ENCODE peak calls at places on chromosomes 6 and 20, in four cellular contexts. N is suprapubic skin; P is CD8-positive, alpha-beta T cell; T is epithelial cell of esophagus. J is an unnamed sample.

GRCh38 chr20:41029150-41029872 is 689 bp downstream of the TOP1 start:
- DNase-seq in P (peak; percentile 23), N (no peak), T (no peak), J (peak; percentile 74)

GRCh38 chr6:36249010-36249409 is 20.9 kb upstream of the PNPLA1 start:
- DNase-seq in T (peak; percentile 60), P (no peak), N (no peak), J (no peak)

GRCh38 chr6:14294270-14294951 is 176.8 kb downstream of the CD83 start:
- DNase-seq in N (no peak), T (no peak), P (no peak), J (no peak)

GRCh38 chr20:11544029-11544678 is 373.5 kb upstream of the BTBD3 start:
- DNase-seq in T (peak; percentile 79), P (no peak), N (no peak), J (no peak)

GRCh38 chr20:19823971-19824370 is 65.9 kb downstream of the RIN2 start:
- DNase-seq in P (no peak), T (peak; percentile 35), N (no peak), J (no peak)

GRCh38 chr20:15673206-15673605 is 900.0 kb downstream of the KIF16B start:
- DNase-seq in N (no peak), T (peak; percentile 61), P (no peak), J (no peak)

GRCh38 chr6:17389274-17389847 is 4.0 kb upstream of the CAP2 start:
- DNase-seq in N (no peak), P (no peak), T (peak; percentile 97), J (no peak)

GRCh38 chr6:35731414-35731735 is 5.5 kb upstream of the ARMC12 start:
- DNase-seq in P (peak; percentile 95), T (peak; percentile 59), N (peak; percentile 99), J (peak; percentile 91)

GRCh38 chr6:26330835-26331808 is 33.9 kb upstream of the BTN3A2 start:
- DNase-seq in P (peak; percentile 20), T (peak; percentile 67), N (no peak), J (no peak)

GRCh38 chr6:127966616-127967015 is 65.8 kb upstream of the THEMIS start:
- DNase-seq in P (no peak), T (no peak), N (no peak), J (no peak)

GRCh38 chr6:127969701-127970100 is 68.8 kb upstream of the THEMIS start:
- DNase-seq in P (no peak), N (no peak), T (no peak), J (no peak)

GRCh38 chr6:127967708-127968107 is 66.8 kb upstream of the THEMIS start:
- DNase-seq in P (no peak), N (no peak), T (no peak), J (no peak)

GRCh38 chr6:127971386-127971785 is 70.5 kb upstream of the THEMIS start:
- DNase-seq in N (no peak), T (no peak), P (no peak), J (no peak)

GRCh38 chr6:127968394-127968793 is 67.5 kb upstream of the THEMIS start:
- DNase-seq in T (no peak), P (no peak), N (no peak), J (no peak)
- TF ChIP-seq CTCF in T (no peak), P (no peak), N (no peak), J (peak; percentile 47)

GRCh38 chr6:113488812-113489685 is 368.1 kb upstream of the MARCKS start:
- DNase-seq in P (no peak), N (no peak), T (no peak), J (no peak)
- TF ChIP-seq CTCF in P (no peak), N (no peak), T (peak; percentile 39), J (no peak)

GRCh38 chr6:156875062-156875461 is 97.9 kb downstream of the ARID1B start:
- DNase-seq in P (no peak), T (no peak), N (no peak), J (no peak)

GRCh38 chr6:156877126-156877863 is 100.1 kb downstream of the ARID1B start:
- DNase-seq in T (no peak), P (no peak), N (no peak), J (no peak)

GRCh38 chr6:156878688-156879087 is 101.5 kb downstream of the ARID1B start:
- DNase-seq in T (no peak), P (no peak), N (no peak), J (no peak)

GRCh38 chr6:156873654-156874380 is 96.6 kb downstream of the ARID1B start:
- DNase-seq in P (no peak), T (no peak), N (no peak), J (no peak)

GRCh38 chr6:156876302-156876701 is 99.1 kb downstream of the ARID1B start:
- DNase-seq in P (no peak), N (no peak), T (no peak), J (no peak)
- TF ChIP-seq CTCF in P (no peak), N (no peak), T (peak; percentile 24), J (peak; percentile 48)

GRCh38 chr20:17655286-17655651 is 26.8 kb downstream of the RRBP1 start:
- DNase-seq in N (no peak), T (no peak), P (no peak), J (no peak)
- TF ChIP-seq CTCF in N (no peak), T (no peak), P (no peak), J (peak; percentile 31)

GRCh38 chr6:45226081-45226480 is 102.0 kb upstream of the RUNX2 start:
- DNase-seq in T (no peak), P (no peak), N (no peak), J (no peak)
- TF ChIP-seq CTCF in T (no peak), P (no peak), N (no peak), J (no peak)

DNA sequence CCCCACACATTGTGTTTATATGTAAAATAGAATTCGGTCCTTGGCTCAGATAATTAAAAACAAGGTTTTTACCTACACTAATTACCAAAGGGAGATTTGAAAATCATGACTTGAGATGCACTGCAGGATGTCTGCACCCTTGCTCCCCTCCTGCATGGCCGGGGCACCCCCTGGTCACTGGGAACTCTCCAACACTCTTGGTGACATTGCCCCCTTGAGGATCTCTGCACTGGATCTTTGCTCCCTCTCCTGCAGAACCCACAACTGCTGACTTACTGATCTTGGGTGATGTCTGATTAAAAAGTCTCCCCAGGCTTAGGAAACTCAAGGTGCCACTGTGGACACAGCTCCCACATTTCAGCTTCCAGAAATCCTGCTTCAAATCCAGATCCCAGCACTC is 17.1 kb upstream of the CSNK2A1 start:
- DNase-seq in T (no peak), P (no peak), N (no peak), J (no peak)
- TF ChIP-seq CTCF in T (no peak), P (no peak), N (no peak), J (no peak)

DNA sequence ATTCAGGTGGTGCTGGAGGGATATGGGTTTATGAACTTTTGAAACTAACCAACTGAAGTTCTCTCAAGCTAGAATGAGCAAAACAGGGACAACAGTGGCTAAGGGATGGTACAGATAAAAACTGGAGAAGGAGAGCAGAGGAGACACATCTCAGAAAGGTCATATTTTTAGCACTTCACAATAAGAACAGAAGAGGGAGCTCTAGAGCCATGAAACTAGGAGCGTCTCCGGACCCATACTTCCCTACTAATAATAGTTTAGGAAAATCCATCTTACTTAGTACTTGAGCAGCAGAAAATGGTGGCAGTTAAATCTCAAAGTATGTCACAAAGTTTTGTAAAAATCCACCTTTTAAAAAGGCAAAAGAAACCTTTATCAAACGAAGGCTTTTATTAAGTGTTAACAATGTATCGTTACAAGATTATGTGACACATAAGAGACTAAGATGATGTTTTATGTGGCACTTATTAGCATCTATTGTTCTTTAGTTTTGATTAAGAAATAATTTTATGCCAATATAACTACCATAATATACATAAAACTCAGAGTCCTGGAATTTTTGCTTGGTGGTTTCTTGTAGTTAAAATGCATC is 278.6 kb downstream of the TBC1D32 start:
- DNase-seq in T (peak; percentile 55), P (no peak), N (no peak), J (no peak)
- TF ChIP-seq CTCF in T (peak; percentile 78), P (peak; percentile 67), N (peak; percentile 16), J (peak; percentile 88)

GRCh38 chr20:39424923-39425678 is 463.0 kb downstream of the DHX35 start:
- DNase-seq in T (no peak), N (no peak), P (no peak), J (no peak)

GRCh38 chr20:39433461-39433860 is 471.3 kb downstream of the DHX35 start:
- DNase-seq in N (no peak), P (no peak), T (peak; percentile 23), J (no peak)

DNA sequence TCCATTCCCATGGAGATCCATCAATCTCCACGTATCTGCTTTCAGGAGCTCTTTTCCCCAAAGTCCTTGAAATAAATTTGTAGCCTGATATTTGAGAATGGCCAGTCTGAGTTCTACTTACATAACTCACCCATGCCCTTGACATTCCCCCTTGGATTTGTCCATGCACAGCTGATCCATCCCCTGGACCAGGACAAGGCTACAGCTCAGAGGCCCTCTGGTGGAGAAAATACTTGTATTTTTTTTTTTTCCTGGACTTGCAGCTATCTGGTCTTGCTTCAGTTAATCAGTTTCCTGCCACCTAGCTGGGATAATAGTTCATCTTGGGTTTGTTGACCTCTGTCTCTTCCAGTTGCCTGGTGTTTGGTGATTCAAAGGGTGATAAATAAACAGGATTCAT is 467.6 kb downstream of the DHX35 start:
- DNase-seq in T (peak; percentile 1), P (no peak), N (no peak), J (no peak)
- TF ChIP-seq CTCF in T (peak; percentile 23), P (no peak), N (no peak), J (peak; percentile 61)

DNA sequence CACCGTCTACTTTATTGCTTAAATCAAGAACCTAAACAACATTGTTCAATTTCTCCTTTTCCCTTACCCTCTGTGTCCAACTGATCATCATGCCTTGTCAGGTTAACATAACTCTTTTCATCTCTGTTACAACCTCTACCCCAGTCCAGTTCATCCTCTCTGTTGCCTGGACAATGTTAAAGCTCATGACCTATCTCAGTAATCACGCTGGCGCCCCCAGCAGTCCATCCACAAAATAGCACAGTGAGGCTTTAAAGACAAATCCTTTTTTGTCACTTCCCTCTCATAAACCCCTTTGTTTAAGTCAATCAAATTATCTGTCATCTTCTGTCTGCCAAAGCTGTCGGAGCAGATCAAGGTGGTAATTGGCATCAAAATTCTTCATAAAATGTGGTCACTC is 140.1 kb downstream of the QKI start:
- DNase-seq in N (no peak), T (peak; percentile 52), P (peak; percentile 34), J (no peak)
- TF ChIP-seq CTCF in N (no peak), T (peak; percentile 49), P (peak; percentile 75), J (peak; percentile 72)

DNA sequence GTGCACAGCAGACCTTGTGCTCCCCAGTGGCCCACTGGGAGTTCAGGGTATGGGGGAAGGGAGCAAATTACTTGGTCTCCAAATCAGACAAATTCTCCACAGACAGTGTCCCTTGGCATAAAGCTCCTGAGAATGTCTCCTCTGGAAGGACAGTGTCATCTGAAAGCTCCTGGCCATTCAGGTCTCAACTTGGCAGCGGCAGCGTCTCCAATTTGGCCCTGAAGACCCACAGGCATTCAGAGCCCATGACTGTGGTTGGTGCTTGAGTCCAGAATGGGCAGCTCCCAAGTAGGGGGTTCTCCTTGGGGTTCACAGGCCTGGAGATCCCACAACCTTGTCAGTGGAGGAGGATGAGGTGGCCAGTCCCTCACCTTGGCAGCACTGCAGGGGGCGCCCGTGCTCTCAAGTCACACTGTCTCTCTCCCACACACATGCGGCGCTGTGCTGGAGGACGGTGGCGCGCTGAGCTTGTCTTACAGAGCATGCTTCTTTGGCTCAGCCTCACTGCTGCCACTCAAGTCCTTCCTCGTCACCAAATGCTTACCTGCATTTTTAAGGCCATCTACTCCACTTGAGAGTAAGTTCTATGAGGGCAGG is 20.7 kb downstream of the DYNLRB1 start:
- DNase-seq in N (no peak), P (no peak), T (peak; percentile 52), J (no peak)
- TF ChIP-seq CTCF in N (no peak), P (no peak), T (peak; percentile 41), J (peak; percentile 64)

J was measured in type B pancreatic cell.